ENCODE peak calls at places on chromosomes 5 and 9, in four cellular contexts. A, T, D and S are unnamed samples.

GRCh38 chr5:81949479-81949878 is 22.3 kb upstream of the ATG10 start:
- DNase-seq in A (no peak), T (no peak), D (no peak), S (no peak)

GRCh38 chr5:61322738-61323429 is 9.2 kb upstream of the ZSWIM6 start:
- DNase-seq in A (no peak), T (peak), D (peak), S (no peak)

GRCh38 chr5:159240301-159240870 is 22.7 kb upstream of the UBLCP1 start:
- DNase-seq in A (no peak), T (no peak), D (no peak), S (no peak)

GRCh38 chr5:142364251-142365145 is 39.7 kb upstream of the SPRY4 start:
- DNase-seq in A (no peak), T (no peak), D (peak), S (no peak)

GRCh38 chr9:138077126-138077525 is 199.5 kb downstream of the CACNA1B start:
- DNase-seq in A (no peak), T (peak), D (no peak), S (no peak)

GRCh38 chr9:71816782-71817549 is 48.7 kb upstream of the CEMIP2 start:
- DNase-seq in A (no peak), T (no peak), D (no peak), S (no peak)

GRCh38 chr9:37155601-37156000 is 35.2 kb downstream of the ZCCHC7 start:
- DNase-seq in A (no peak), T (no peak), D (no peak), S (no peak)

GRCh38 chr5:172793577-172794488 is 22.8 kb upstream of the DUSP1 start:
- DNase-seq in A (no peak), T (no peak), D (no peak), S (no peak)

GRCh38 chr5:135319458-135319857 is 79.6 kb downstream of the MACROH2A1 start:
- DNase-seq in A (no peak), T (peak), D (no peak), S (no peak)

GRCh38 chr9:137645211-137645610 is 26.4 kb downstream of the EHMT1 start:
- DNase-seq in A (no peak), T (no peak), D (no peak), S (no peak)

GRCh38 chr5:58114324-58114723 is 345.6 kb downstream of the PLK2 start:
- DNase-seq in A (no peak), T (no peak), D (no peak), S (peak)

GRCh38 chr9:97895695-97896332 is 26.5 kb downstream of the TRMO start:
- DNase-seq in A (no peak), T (no peak), D (peak), S (no peak)

GRCh38 chr9:95197692-95198271 is 119.7 kb downstream of the FANCC start:
- DNase-seq in A (no peak), T (peak), D (no peak), S (peak)

GRCh38 chr9:4235951-4236804 is 63.7 kb downstream of the GLIS3 start:
- DNase-seq in A (no peak), T (no peak), D (no peak), S (peak)

GRCh38 chr9:7879551-7880245 is 80.1 kb upstream of the DMAC1 start:
- DNase-seq in A (peak), T (no peak), D (peak), S (no peak)

GRCh38 chr9:4604678-4605095 is 57.4 kb upstream of the PLPP6 start:
- DNase-seq in A (no peak), T (peak), D (peak), S (peak)

GRCh38 chr5:139725073-139725830 is 70.4 kb upstream of the PSD2 start:
- DNase-seq in A (no peak), T (peak), D (no peak), S (no peak)

GRCh38 chr9:135129137-135129695 is 41.7 kb downstream of the OLFM1 start:
- DNase-seq in A (no peak), T (no peak), D (no peak), S (no peak)

GRCh38 chr5:168681556-168682183 is 102.5 kb upstream of the PANK3 start:
- DNase-seq in A (no peak), T (no peak), D (no peak), S (no peak)

GRCh38 chr5:172114875-172115422 is 73.1 kb downstream of the STK10 start:
- DNase-seq in A (peak), T (peak), D (peak), S (no peak)

GRCh38 chr5:93394301-93394700 is 186.7 kb downstream of the NR2F1-AS1 start:
- DNase-seq in A (no peak), T (no peak), D (no peak), S (no peak)

GRCh38 chr5:123119334-123119986 is 30.4 kb downstream of the PRDM6 start:
- DNase-seq in A (no peak), T (no peak), D (peak), S (no peak)

GRCh38 chr9:137298401-137298982 is 3.6 kb downstream of the NRARP start:
- DNase-seq in A (no peak), T (peak), D (no peak), S (no peak)

GRCh38 chr9:121498150-121498486 is 1.5 kb downstream of the GGTA1 start:
- DNase-seq in A (no peak), T (peak), D (peak), S (peak)

GRCh38 chr9:121498487-121499176 is 1.0 kb downstream of the GGTA1 start:
- DNase-seq in A (no peak), T (peak), D (peak), S (no peak)

GRCh38 chr9:121499177-121499426 is 542 bp downstream of the GGTA1 start:
- DNase-seq in A (no peak), T (no peak), D (no peak), S (no peak)

GRCh38 chr9:121499427-121500164 is at the start of gene GGTA1:
- DNase-seq in A (no peak), T (peak), D (peak), S (no peak)

DNA sequence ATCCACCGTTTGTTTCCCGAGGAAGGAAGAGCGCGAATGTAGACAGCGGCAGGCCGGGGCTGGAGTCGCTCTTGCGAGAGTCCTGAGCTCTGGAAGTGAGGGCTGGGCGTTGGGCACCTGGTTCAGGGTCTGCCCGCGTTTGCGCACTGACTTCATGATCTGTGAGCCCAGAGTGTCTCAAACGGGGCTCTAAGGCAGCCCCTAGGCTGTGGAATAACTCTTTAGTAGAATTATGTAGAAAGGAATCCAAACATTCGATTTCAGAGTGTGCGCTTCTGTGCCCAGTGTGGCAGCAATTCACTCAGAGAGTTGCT is 478 bp upstream of the GGTA1 start:
- DNase-seq in A (no peak), T (no peak), D (peak), S (no peak)
- H3K4me3 ChIP-seq in A (no peak), T (peak), D (peak), S (peak)

DNA sequence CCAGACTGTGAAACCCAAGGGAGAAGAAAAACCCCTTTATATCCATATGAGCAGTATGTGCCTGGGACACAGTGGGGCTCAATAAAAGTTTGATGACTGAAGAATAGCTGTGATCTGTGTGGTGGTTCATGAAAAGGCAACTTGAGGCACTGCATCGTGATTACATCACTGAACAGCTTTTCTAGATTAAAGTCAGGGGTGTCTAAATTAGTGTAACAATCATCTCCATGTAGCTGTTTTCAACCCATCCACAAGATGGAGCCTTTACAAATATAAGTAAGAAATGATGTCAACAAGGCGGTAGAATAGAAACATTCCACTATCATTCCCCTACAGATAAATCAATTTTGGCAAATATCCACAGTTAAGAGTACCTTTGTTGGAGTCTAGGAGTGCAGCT is 55.5 kb downstream of the PRRC1 start:
- DNase-seq in A (no peak), T (no peak), D (peak), S (no peak)
- TF ChIP-seq CTCF in A (no peak), T (no peak), D (peak), S (peak)

GRCh38 chr9:125241000-125241862 is at the start of gene HSPA5:
- DNase-seq in A (peak), T (peak), D (peak), S (peak)

GRCh38 chr9:125239631-125240597 is 1.2 kb downstream of the HSPA5 start:
- DNase-seq in A (no peak), T (no peak), D (no peak), S (no peak)

GRCh38 chr9:125238127-125238914 is 2.8 kb downstream of the HSPA5 start:
- DNase-seq in A (no peak), T (no peak), D (no peak), S (no peak)

GRCh38 chr9:125240649-125240999 is 519 bp downstream of the HSPA5 start:
- DNase-seq in A (no peak), T (peak), D (peak), S (no peak)

DNA sequence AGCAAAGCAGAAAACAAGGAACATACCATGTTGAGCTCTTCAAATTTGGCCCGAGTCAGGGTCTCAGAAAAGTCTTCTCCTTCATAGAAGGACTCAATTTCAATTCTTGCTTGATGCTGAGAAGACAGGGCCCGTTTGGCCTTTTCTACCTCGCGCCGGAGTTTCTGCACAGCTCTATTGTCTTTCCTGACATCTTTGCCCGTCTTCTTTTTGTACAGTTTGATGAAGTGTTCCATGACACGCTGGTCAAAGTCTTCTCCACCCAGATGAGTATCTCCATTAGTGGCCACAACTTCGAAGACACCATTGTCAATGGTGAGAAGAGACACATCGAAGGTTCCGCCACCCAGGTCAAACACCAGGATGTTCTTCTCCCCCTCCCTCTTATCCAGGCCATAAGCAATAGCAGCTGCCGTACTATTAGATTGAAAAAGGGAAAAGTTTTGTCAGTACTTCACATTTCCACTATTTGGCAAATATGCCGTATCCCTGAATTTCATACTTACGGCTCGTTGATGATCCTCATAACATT is 2.2 kb downstream of the HSPA5 start:
- DNase-seq in A (no peak), T (no peak), D (no peak), S (no peak)
- H3K4me3 ChIP-seq in A (peak), T (peak), D (peak), S (peak)

DNA sequence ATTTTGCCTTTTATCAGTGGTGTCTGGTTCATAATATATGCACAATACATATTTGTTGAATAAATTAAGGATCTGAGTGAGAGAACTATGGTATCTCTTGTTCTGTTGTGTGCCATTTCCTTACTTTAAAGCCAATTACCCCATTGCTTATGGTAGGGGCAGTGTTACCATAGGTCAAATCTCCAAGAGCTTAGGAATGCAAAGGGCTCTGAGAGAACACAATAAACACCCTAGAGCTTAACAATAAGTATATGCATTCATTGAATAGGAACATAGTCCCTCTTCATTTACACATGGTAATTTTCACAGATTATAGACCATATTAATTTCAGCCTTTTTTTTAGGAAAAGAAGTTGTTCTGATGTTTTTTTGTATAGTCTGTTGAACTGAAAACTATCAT is 112.2 kb downstream of the MCTP1 start:
- DNase-seq in A (no peak), T (no peak), D (peak), S (no peak)
- TF ChIP-seq CTCF in A (no peak), T (no peak), D (no peak), S (no peak)

DNA sequence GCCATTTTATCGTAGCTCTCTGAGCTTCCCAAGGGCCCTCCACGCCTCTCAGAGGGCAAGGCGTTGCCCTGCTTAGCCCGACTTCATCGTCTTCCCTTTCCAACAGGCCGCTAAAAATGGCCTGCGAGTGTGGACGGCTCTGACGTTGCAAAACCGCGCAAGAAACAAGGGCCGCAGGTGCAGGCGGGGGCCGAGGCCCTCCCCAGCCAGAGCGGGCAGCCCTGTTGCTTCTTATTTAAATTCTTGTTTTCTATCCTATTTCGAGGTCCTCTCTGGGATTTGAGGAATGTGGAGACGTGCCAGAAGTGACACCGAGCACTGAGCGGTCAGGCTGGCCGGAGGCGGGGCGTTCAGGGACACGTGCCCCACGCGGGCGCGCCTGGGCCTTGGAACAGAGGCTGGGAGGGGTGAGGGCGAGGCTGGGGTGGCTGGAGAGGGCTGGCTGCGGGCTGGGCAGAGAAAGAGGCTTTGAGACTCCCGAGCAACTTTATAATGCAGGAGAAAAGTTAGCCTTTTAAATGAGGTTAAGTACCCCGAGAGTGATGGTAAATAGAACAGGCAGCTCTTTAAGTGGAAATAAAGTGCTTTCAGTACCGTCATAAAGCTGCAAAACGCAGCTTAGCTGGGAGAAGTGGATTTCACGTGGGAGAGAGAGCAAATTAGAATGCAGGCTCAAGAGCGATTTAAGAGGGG is 243.6 kb downstream of the AUH start:
- DNase-seq in A (no peak), T (peak), D (peak), S (peak)
- H3K4me3 ChIP-seq in A (no peak), T (peak), D (peak), S (no peak)

GRCh38 chr9:89442501-89442978 is 55.4 kb downstream of the SEMA4D start:
- DNase-seq in A (peak), T (no peak), D (no peak), S (no peak)

GRCh38 chr9:89441655-89441970 is 56.3 kb downstream of the SEMA4D start:
- DNase-seq in A (no peak), T (no peak), D (no peak), S (no peak)

GRCh38 chr9:89442981-89443817 is 54.7 kb downstream of the SEMA4D start:
- DNase-seq in A (peak), T (no peak), D (no peak), S (no peak)

GRCh38 chr9:89440951-89441654 is 56.8 kb downstream of the SEMA4D start:
- DNase-seq in A (no peak), T (peak), D (no peak), S (no peak)

GRCh38 chr9:89442016-89442415 is 55.9 kb downstream of the SEMA4D start:
- DNase-seq in A (no peak), T (no peak), D (no peak), S (no peak)
- TF ChIP-seq CTCF in A (no peak), T (no peak), D (no peak), S (no peak)

GRCh38 chr5:86929123-86929766 is 311.5 kb downstream of the COX7C start:
- DNase-seq in A (no peak), T (no peak), D (peak), S (no peak)
- H3K4me3 ChIP-seq in A (no peak), T (no peak), D (peak), S (no peak)